ENCODE peak calls at places on chromosomes 6 and 20, in four cellular contexts. J is brain microvascular endothelial cell, F is cardiac fibroblast, C is heart left ventricle. D is an unnamed sample.

GRCh38 chr20:19817017-19817416 is 59.0 kb downstream of the RIN2 start:
- DNase-seq in C (no peak), J (peak; percentile 95), F (peak; percentile 100), D (peak; percentile 94)

GRCh38 chr6:100617633-100618348 is 153.1 kb upstream of the SIM1 start:
- DNase-seq in F (peak; percentile 29), C (no peak), J (no peak), D (no peak)

GRCh38 chr20:41138217-41138526 is 829 bp downstream of the PLCG1 start:
- DNase-seq in C (no peak), F (peak; percentile 36), J (peak; percentile 16), D (peak; percentile 50)

GRCh38 chr6:113664909-113665308 is 192.2 kb upstream of the MARCKS start:
- DNase-seq in C (no peak), F (no peak), J (no peak), D (no peak)

GRCh38 chr6:169382735-169383134 is 129.1 kb upstream of the THBS2 start:
- DNase-seq in C (no peak), J (no peak), F (no peak), D (no peak)

GRCh38 chr6:136201735-136202134 is 48.4 kb downstream of the MTFR2 start:
- DNase-seq in F (peak; percentile 35), C (no peak), J (no peak), D (peak; percentile 23)

GRCh38 chr6:52576392-52577021 is 353 bp downstream of the TRAM2 start:
- DNase-seq in C (peak; percentile 80), J (peak; percentile 78), F (peak; percentile 87), D (peak; percentile 77)

GRCh38 chr6:158481612-158482473 is 78.0 kb upstream of the TMEM181 start:
- DNase-seq in C (no peak), F (peak; percentile 85), J (peak; percentile 61), D (peak; percentile 83)

GRCh38 chr6:121549741-121550140 is 114.3 kb downstream of the GJA1 start:
- DNase-seq in J (peak; percentile 79), F (peak; percentile 93), C (no peak), D (peak; percentile 77)

GRCh38 chr6:43770417-43771209 is 602 bp downstream of the VEGFA start:
- DNase-seq in J (peak; percentile 65), F (peak; percentile 66), C (peak; percentile 89), D (peak; percentile 63)

GRCh38 chr20:48822879-48823385 is 4.9 kb downstream of the PREX1 start:
- DNase-seq in J (no peak), C (no peak), F (no peak), D (peak; percentile 14)

GRCh38 chr20:62258499-62259293 is 20.4 kb downstream of the OSBPL2 start:
- DNase-seq in F (peak; percentile 85), J (peak; percentile 77), C (peak; percentile 63), D (peak; percentile 74)

GRCh38 chr6:18423426-18423825 is 36.3 kb downstream of the RNF144B start:
- DNase-seq in F (no peak), C (no peak), J (no peak), D (no peak)

GRCh38 chr6:35047265-35048011 is 93.7 kb downstream of the TCP11 start:
- DNase-seq in C (no peak), F (peak; percentile 80), J (peak; percentile 36), D (peak; percentile 66)

GRCh38 chr6:169981051-169981450 is 229.6 kb downstream of the ERMARD start:
- DNase-seq in F (no peak), C (peak; percentile 53), J (no peak), D (no peak)

GRCh38 chr6:81003156-81003555 is 749.3 kb downstream of the TENT5A start:
- DNase-seq in J (no peak), F (peak; percentile 65), C (no peak), D (no peak)

GRCh38 chr20:62571667-62572344 is 70.5 kb upstream of the SLCO4A1 start:
- DNase-seq in J (no peak), C (no peak), F (no peak), D (no peak)

GRCh38 chr6:4388675-4389074 is 253.3 kb upstream of the ECI2 start:
- DNase-seq in C (no peak), F (peak; percentile 13), J (no peak), D (no peak)

GRCh38 chr6:41801380-41801779 is 13.9 kb downstream of the TOMM6 start:
- DNase-seq in J (peak; percentile 43), F (peak; percentile 59), C (no peak), D (peak; percentile 47)

GRCh38 chr6:33205172-33206026 is 944 bp downstream of the HSD17B8 start:
- DNase-seq in F (peak; percentile 71), C (no peak), J (no peak), D (peak; percentile 44)

GRCh38 chr20:4383966-4384365 is 337.7 kb upstream of the PRND start:
- DNase-seq in C (no peak), J (no peak), F (peak; percentile 27), D (peak; percentile 53)

GRCh38 chr6:72826744-72827438 is 205.0 kb downstream of the KCNQ5 start:
- DNase-seq in C (no peak), F (peak; percentile 84), J (peak; percentile 50), D (peak; percentile 63)

GRCh38 chr6:7727951-7728854 is 2.3 kb downstream of the BMP6 start:
- DNase-seq in C (no peak), F (peak; percentile 57), J (no peak), D (no peak)

GRCh38 chr20:25247100-25247665 is 702 bp upstream of the PYGB start:
- DNase-seq in C (peak; percentile 85), F (peak; percentile 74), J (peak; percentile 59), D (peak; percentile 74)

GRCh38 chr20:6636209-6637159 is 131.0 kb upstream of the BMP2 start:
- DNase-seq in C (no peak), J (peak; percentile 69), F (peak; percentile 89), D (peak; percentile 78)

GRCh38 chr6:87045521-87046075 is 49.3 kb downstream of the CGA start:
- DNase-seq in C (no peak), J (no peak), F (no peak), D (no peak)

GRCh38 chr6:43188426-43188825 is 6.4 kb downstream of the CUL9 start:
- DNase-seq in C (no peak), J (no peak), F (no peak), D (no peak)

GRCh38 chr6:16095180-16095579 is 33.7 kb upstream of the MYLIP start:
- DNase-seq in C (no peak), J (no peak), F (no peak), D (no peak)

GRCh38 chr6:43505718-43506117 is 4.4 kb downstream of the LRRC73 start:
- DNase-seq in C (no peak), J (no peak), F (no peak), D (no peak)

GRCh38 chr6:31875852-31876251 is 2.9 kb downstream of the SLC44A4 start:
- DNase-seq in F (no peak), C (no peak), J (no peak), D (no peak)

GRCh38 chr6:105593056-105593455 is 190.2 kb upstream of the PREP start:
- DNase-seq in J (no peak), F (peak; percentile 52), C (no peak), D (no peak)

GRCh38 chr6:153814136-153814535 is 224.9 kb upstream of the OPRM1 start:
- DNase-seq in C (no peak), J (no peak), F (no peak), D (no peak)

GRCh38 chr6:125988280-125988679 is 1.9 kb downstream of the TRMT11 start:
- DNase-seq in F (no peak), J (no peak), C (no peak), D (no peak)

GRCh38 chr6:72704979-72705378 is 83.1 kb downstream of the KCNQ5 start:
- DNase-seq in C (no peak), F (peak; percentile 11), J (no peak), D (no peak)

GRCh38 chr6:71412559-71412958 is 123.9 kb downstream of the OGFRL1 start:
- DNase-seq in C (no peak), F (no peak), J (no peak), D (peak; percentile 41)

DNA sequence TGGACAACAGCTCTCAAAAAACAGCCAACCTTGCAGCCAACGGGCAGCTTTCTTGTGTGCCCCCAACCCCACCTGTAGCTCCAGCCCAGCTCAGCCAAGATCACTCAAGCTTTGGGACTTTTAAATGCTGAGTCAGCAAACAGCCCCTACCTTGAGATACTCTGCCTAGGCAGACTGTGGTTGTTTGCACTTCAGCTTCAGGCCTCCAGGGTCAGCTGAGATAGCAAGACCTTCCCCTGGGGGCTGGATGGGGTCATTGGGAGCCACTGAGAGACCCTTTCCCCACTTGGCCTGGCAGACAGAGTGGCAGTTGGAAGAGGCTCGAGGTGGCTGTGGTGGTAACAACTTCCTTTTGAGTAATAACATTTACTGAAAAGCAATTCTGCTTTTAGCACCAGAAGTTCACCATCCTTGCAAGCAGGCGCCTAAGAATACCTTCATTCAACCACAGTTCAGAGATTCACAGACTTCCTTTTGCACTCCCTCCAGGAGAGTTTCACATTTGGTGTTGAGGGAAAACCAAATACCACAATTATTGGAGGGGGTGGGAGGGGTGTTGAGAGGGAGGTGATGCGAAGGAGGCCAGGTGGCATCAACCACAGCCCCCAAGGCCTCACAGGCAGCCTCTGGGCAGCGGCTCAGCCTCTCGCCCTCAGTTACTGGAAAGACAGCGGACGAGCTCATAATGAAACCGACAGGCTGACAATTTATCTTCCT is 148.0 kb downstream of the CEBPB start:
- DNase-seq in F (no peak), J (no peak), C (peak; percentile 53), D (peak; percentile 55)
- H3K4me3 ChIP-seq in F (no peak overlapping the region), J (no peak overlapping the region), C (no peak overlapping the region), D (no peak overlapping the region)

DNA sequence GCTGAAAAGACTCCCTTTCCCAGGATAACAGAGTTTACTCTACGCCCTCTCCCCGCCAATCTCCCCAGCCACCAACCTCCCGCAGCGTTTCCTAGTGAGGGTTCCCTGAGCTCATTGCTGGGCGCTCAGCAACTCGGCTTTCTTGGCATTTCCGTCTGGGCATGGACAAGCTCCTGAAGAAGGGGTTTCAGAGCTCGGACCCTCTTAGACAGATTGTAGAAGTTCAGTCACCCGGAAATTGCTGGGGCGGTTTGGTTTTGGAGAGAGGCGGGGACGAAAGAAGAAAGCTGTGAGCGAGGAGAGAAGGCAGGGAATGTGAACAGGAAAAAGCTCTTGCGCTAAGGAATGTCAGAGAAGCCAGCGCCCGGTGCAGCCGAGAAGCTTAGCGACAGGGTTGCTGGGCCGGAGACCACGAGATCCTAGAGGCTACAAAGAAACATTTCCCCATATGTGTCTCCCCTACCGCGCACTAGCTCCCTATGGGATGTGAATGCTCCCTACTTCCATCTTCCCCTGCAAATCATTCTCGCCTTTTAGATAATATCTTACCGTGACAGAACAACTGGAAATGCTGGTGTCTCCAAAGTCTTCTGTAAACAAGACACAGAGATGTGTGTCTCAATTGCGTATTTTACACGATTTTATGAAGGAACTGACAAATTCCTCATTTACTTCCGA is 15.8 kb downstream of the POM121L2 start:
- DNase-seq in F (peak; percentile 61), C (no peak), J (peak; percentile 58), D (peak; percentile 31)
- H3K4me3 ChIP-seq in F (peak overlapping the region; percentile 45), C (no peak overlapping the region), J (peak overlapping the region; percentile 65), D (peak overlapping the region; percentile 43)

GRCh38 chr6:140319209-140319608 is 944.8 kb upstream of the CITED2 start:
- DNase-seq in F (peak; percentile 64), C (no peak), J (peak; percentile 12), D (peak; percentile 70)
- H3K4me3 ChIP-seq in F (no peak overlapping the region), C (peak overlapping the region; percentile 1), J (no peak overlapping the region), D (no peak overlapping the region)

DNA sequence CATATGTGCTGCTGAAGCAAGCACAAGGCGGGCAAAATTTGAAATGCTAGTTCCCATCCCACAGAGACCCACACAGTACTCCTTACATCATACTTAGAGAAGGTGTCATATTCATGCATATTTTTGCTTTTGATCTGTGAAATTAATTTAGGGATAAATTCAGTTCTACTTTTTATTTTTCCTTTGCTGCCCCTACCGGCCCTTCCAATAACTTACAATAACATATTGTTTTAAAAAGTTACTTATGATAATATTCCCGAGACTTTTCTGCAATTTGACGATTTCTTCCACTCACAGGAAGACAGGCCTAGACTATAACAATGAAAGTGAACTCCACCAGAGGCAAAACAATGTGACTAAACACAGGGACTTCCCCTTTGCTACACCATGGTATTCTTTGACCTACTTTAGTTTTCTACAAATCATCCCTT is 35.0 kb downstream of the SESN1 start:
- DNase-seq in C (no peak), F (peak; percentile 89), J (peak; percentile 37), D (peak; percentile 33)
- H3K4me3 ChIP-seq in C (no peak overlapping the region), F (no peak overlapping the region), J (no peak overlapping the region), D (no peak overlapping the region)